ENCODE peak calls at places on chromosome 4, in eight cellular contexts. F, P, Q, O, U, B, W and I are unnamed samples.

GRCh38 chr4:5204781-5205180 is 153.5 kb downstream of the STK32B start:
- DNase-seq in F (no peak), P (no peak), U (no peak), Q (no peak), B (no peak), W (no peak), O (no peak), I (no peak)

GRCh38 chr4:51885371-51885770 is 42.4 kb downstream of the DCUN1D4 start:
- DNase-seq in O (no peak), B (no peak), F (no peak), Q (no peak), P (no peak), W (no peak), U (no peak), I (no peak)

GRCh38 chr4:182478475-182478874 is 235.3 kb downstream of the TENM3 start:
- DNase-seq in U (no peak), Q (no peak), P (peak; percentile 38), F (no peak), B (no peak), W (no peak), O (peak; percentile 67), I (no peak)

GRCh38 chr4:139709660-139710059 is 44.0 kb downstream of the MGST2 start:
- DNase-seq in W (no peak), F (no peak), B (no peak), P (no peak), Q (no peak), U (no peak), O (no peak), I (no peak)

GRCh38 chr4:98673978-98674377 is 15.6 kb upstream of the TSPAN5 start:
- DNase-seq in F (no peak), U (no peak), B (no peak), Q (no peak), P (no peak), W (no peak), O (no peak), I (no peak)

GRCh38 chr4:110197421-110198398 is 705 bp downstream of the ELOVL6 start:
- DNase-seq in O (peak; percentile 44), Q (no peak), P (peak; percentile 39), B (peak; percentile 22), F (peak; percentile 24), U (peak; percentile 83), W (peak; percentile 51), I (no peak)

GRCh38 chr4:78612398-78613005 is 60.9 kb downstream of the ANXA3 start:
- DNase-seq in B (no peak), O (no peak), P (peak; percentile 53), F (no peak), W (no peak), U (no peak), Q (no peak), I (no peak)

GRCh38 chr4:110130578-110131358 is 67.6 kb downstream of the ELOVL6 start:
- DNase-seq in F (no peak), B (no peak), Q (no peak), W (no peak), U (no peak), O (no peak), P (no peak), I (no peak)

GRCh38 chr4:182883351-182883750 is 33.8 kb downstream of the DCTD start:
- DNase-seq in P (no peak), B (no peak), W (no peak), Q (no peak), U (no peak), O (no peak), F (no peak), I (no peak)

GRCh38 chr4:6160536-6160935 is 39.8 kb downstream of the JAKMIP1 start:
- DNase-seq in P (no peak), F (no peak), Q (no peak), B (no peak), U (peak; percentile 36), O (no peak), W (no peak), I (no peak)

GRCh38 chr4:106062452-106062875 is 167.2 kb downstream of the NPNT start:
- DNase-seq in P (peak; percentile 5), W (no peak), Q (no peak), B (no peak), U (no peak), F (no peak), O (no peak), I (no peak)